ENCODE peak calls at places on chromosomes 2 and 18, in six cellular contexts. N, D, U, Z, V and A are unnamed samples.

GRCh38 chr2:169086893-169087467 is 17.6 kb downstream of the DHRS9 start:
- DNase-seq in N (no peak), D (no peak), U (no peak), Z (no peak), V (no peak), A (peak; percentile 24)

GRCh38 chr18:44036500-44036899 is 644.2 kb upstream of the SETBP1 start:
- DNase-seq in N (no peak), D (peak; percentile 35), U (no peak), Z (no peak), V (no peak), A (no peak)

GRCh38 chr2:205060269-205060668 is 515.0 kb downstream of the PARD3B start:
- DNase-seq in N (no peak), D (peak; percentile 57), U (no peak), Z (no peak), V (peak; percentile 4), A (peak; percentile 57)

GRCh38 chr2:223273995-223274394 is 222.0 kb downstream of the KCNE4 start:
- DNase-seq in N (no peak), D (no peak), U (no peak), Z (no peak), V (no peak), A (no peak)

GRCh38 chr2:97995026-97995733 is 568 bp downstream of the TMEM131 start:
- DNase-seq in N (peak; percentile 73), D (peak; percentile 51), U (no peak), Z (peak; percentile 38), V (peak; percentile 44), A (no peak)

GRCh38 chr2:182610231-182610630 is 105.8 kb upstream of the DNAJC10 start:
- DNase-seq in N (no peak), D (no peak), U (no peak), Z (no peak), V (no peak), A (no peak)

GRCh38 chr18:6683112-6683876 is 46.2 kb upstream of the ARHGAP28 start:
- DNase-seq in N (no peak), D (no peak), U (no peak), Z (no peak), V (no peak), A (no peak)

GRCh38 chr2:27304488-27305240 is 3.6 kb downstream of the UCN start:
- DNase-seq in N (no peak), D (no peak), U (no peak), Z (no peak), V (no peak), A (no peak)

GRCh38 chr18:23143871-23144270 is 8.6 kb downstream of the CABLES1 start:
- DNase-seq in N (no peak), D (peak; percentile 35), U (no peak), Z (no peak), V (no peak), A (peak; percentile 34)

GRCh38 chr18:67432806-67433205 is 83.7 kb downstream of the DSEL start:
- DNase-seq in N (no peak), D (no peak), U (no peak), Z (no peak), V (no peak), A (no peak)

GRCh38 chr18:4544131-4544530 is 89.0 kb upstream of the DLGAP1 start:
- DNase-seq in N (no peak), D (no peak), U (no peak), Z (no peak), V (no peak), A (no peak)

GRCh38 chr18:48926420-48926857 is 24.3 kb downstream of the SMAD7 start:
- DNase-seq in N (no peak), D (no peak), U (peak; percentile 89), Z (no peak), V (no peak), A (no peak)

GRCh38 chr2:222494104-222494739 is 69.9 kb downstream of the SGPP2 start:
- DNase-seq in N (no peak), D (peak; percentile 69), U (no peak), Z (no peak), V (no peak), A (no peak)

GRCh38 chr2:230356084-230356483 is 29.1 kb downstream of the SP140L start:
- DNase-seq in N (no peak), D (peak; percentile 69), U (no peak), Z (no peak), V (no peak), A (peak; percentile 4)

GRCh38 chr2:127124426-127124825 is 17.5 kb upstream of the BIN1 start:
- DNase-seq in N (no peak), D (no peak), U (no peak), Z (no peak), V (no peak), A (no peak)

GRCh38 chr18:1487457-1487856 is 582.8 kb downstream of the ADCYAP1 start:
- DNase-seq in N (no peak), D (no peak), U (no peak), Z (no peak), V (no peak), A (no peak)

GRCh38 chr2:217075225-217075802 is 215.4 kb upstream of the TNP1 start:
- DNase-seq in N (no peak), D (peak; percentile 72), U (no peak), Z (no peak), V (no peak), A (no peak)

GRCh38 chr2:182866095-182866460 is 359 bp downstream of the FRZB start:
- DNase-seq in N (peak; percentile 7), D (no peak), U (peak; percentile 49), Z (no peak), V (no peak), A (no peak)

GRCh38 chr2:89834306-89834705 is 1142.8 kb downstream of the RPIA start:
- DNase-seq in N (no peak), D (no peak), U (no peak), Z (no peak), V (no peak), A (no peak)

GRCh38 chr2:37149626-37150322 is 7.0 kb downstream of the EIF2AK2 start:
- DNase-seq in N (no peak), D (no peak), U (no peak), Z (no peak), V (no peak), A (no peak)

GRCh38 chr2:226796840-226797288 is 2.8 kb downstream of the IRS1 start:
- DNase-seq in N (peak; percentile 44), D (peak; percentile 21), U (peak; percentile 49), Z (no peak), V (no peak), A (no peak)

GRCh38 chr2:66509326-66509811 is 74.4 kb downstream of the MEIS1 start:
- DNase-seq in N (no peak), D (peak; percentile 55), U (no peak), Z (no peak), V (no peak), A (peak; percentile 88)